ENCODE peak calls at places on chromosomes 1 and 21, in eight cellular contexts. I is ecto neural progenitor cell; H is epithelial cell of proximal tubule; O is M059J; G is brain microvascular endothelial cell; A is stimulated activated CD4-positive, alpha-beta T cell treated with anti-CD3 and anti-CD28 coated beads, Interleukin-2, amount 100 ng/mL, for 4 hours; L is activated CD8-positive, alpha-beta memory T cell treated with anti-CD3 and anti-CD28 coated beads for 24 hours; P is amygdala. X is an unnamed sample.

GRCh38 chr1:153546371-153546770 is 765 bp upstream of the S100A4 start:
- DNase-seq in A (no peak), H (no peak), L (no peak), O (no peak), P (no peak), I (no peak), G (no peak), X (no peak)

GRCh38 chr1:172638885-172639831 is 19.7 kb upstream of the FASLG start:
- DNase-seq in L (peak), P (no peak), O (peak), G (peak), I (no peak), A (peak), H (peak), X (peak)

GRCh38 chr1:41719590-41719989 is 199.1 kb downstream of the HIVEP3 start:
- DNase-seq in G (no peak), I (no peak), O (no peak), A (no peak), H (no peak), L (no peak), P (no peak), X (no peak)

GRCh38 chr21:44006017-44006624 is 6.0 kb upstream of the TRAPPC10 start:
- DNase-seq in G (peak), P (no peak), I (no peak), A (no peak), O (peak), H (peak), L (no peak), X (peak)

GRCh38 chr21:46397993-46398392 is 60.7 kb upstream of the DIP2A start:
- DNase-seq in L (no peak), O (no peak), I (no peak), P (no peak), H (no peak), G (no peak), A (no peak), X (no peak)

GRCh38 chr1:91513160-91513559 is 12.5 kb downstream of the CDC7 start:
- DNase-seq in O (no peak), L (no peak), P (no peak), H (no peak), I (no peak), G (no peak), A (no peak), X (peak)

GRCh38 chr1:41751804-41752513 is 166.8 kb downstream of the HIVEP3 start:
- DNase-seq in H (peak), L (no peak), O (peak), G (peak), A (no peak), I (no peak), P (no peak), X (peak)

GRCh38 chr1:115478933-115479551 is 141.0 kb upstream of the NGF start:
- DNase-seq in P (no peak), I (peak), L (peak), A (no peak), O (no peak), G (no peak), H (no peak), X (no peak)

GRCh38 chr1:207156095-207156494 is 52.1 kb downstream of the C4BPA start:
- DNase-seq in G (no peak), L (no peak), P (no peak), H (no peak), O (no peak), I (no peak), A (no peak), X (no peak)

GRCh38 chr1:43241352-43241953 is 28.3 kb upstream of the TMEM125 start:
- DNase-seq in I (peak), L (no peak), H (no peak), A (no peak), P (no peak), O (peak), G (peak), X (peak)

X was measured in fibroblast of pulmonary artery.